ENCODE peak calls at places on chromosome X, in nine cellular contexts. One of them, this sample, is unnamed.

GRCh38 chrX:10242036-10242435 is 85.3 kb downstream of the CLCN4 start:
- DNase-seq in right lobe of liver: no peak
- DNase-seq in CD4-positive, alpha-beta T cell: no peak
- DNase-seq in choroid plexus epithelial cell: no peak
- DNase-seq in transverse colon: no peak
- DNase-seq in psoas muscle: no peak
- DNase-seq in dorsolateral prefrontal cortex: no peak
- DNase-seq in left lung: no peak
- DNase-seq in bronchial epithelial cell: no peak
- DNase-seq in this sample: no peak

GRCh38 chrX:119826399-119826959 is 26.3 kb downstream of the UPF3B start:
- DNase-seq in right lobe of liver: peak
- DNase-seq in CD4-positive, alpha-beta T cell: no peak
- DNase-seq in choroid plexus epithelial cell: peak
- DNase-seq in transverse colon: no peak
- DNase-seq in psoas muscle: no peak
- DNase-seq in dorsolateral prefrontal cortex: no peak
- DNase-seq in left lung: no peak
- DNase-seq in bronchial epithelial cell: peak
- DNase-seq in this sample: no peak

GRCh38 chrX:138034136-138034535 is 468.2 kb downstream of the ZIC3 start:
- DNase-seq in right lobe of liver: no peak
- DNase-seq in CD4-positive, alpha-beta T cell: no peak
- DNase-seq in choroid plexus epithelial cell: peak
- DNase-seq in transverse colon: no peak
- DNase-seq in psoas muscle: no peak
- DNase-seq in dorsolateral prefrontal cortex: no peak
- DNase-seq in left lung: no peak
- DNase-seq in bronchial epithelial cell: no peak
- DNase-seq in this sample: no peak

GRCh38 chrX:71941771-71942170 is 31.1 kb downstream of the NHSL2 start:
- DNase-seq in right lobe of liver: no peak
- DNase-seq in CD4-positive, alpha-beta T cell: no peak
- DNase-seq in choroid plexus epithelial cell: peak
- DNase-seq in transverse colon: peak
- DNase-seq in psoas muscle: peak
- DNase-seq in dorsolateral prefrontal cortex: no peak
- DNase-seq in left lung: no peak
- DNase-seq in bronchial epithelial cell: peak
- DNase-seq in this sample: no peak

GRCh38 chrX:7759832-7760231 is 83.1 kb upstream of the VCX start:
- DNase-seq in right lobe of liver: no peak
- DNase-seq in CD4-positive, alpha-beta T cell: no peak
- DNase-seq in choroid plexus epithelial cell: no peak
- DNase-seq in transverse colon: no peak
- DNase-seq in psoas muscle: no peak
- DNase-seq in dorsolateral prefrontal cortex: no peak
- DNase-seq in left lung: no peak
- DNase-seq in bronchial epithelial cell: no peak
- DNase-seq in this sample: no peak

GRCh38 chrX:31551913-31552312 is 480.1 kb upstream of the FTHL17 start:
- DNase-seq in right lobe of liver: no peak
- DNase-seq in CD4-positive, alpha-beta T cell: no peak
- DNase-seq in choroid plexus epithelial cell: peak
- DNase-seq in transverse colon: no peak
- DNase-seq in psoas muscle: no peak
- DNase-seq in dorsolateral prefrontal cortex: no peak
- DNase-seq in left lung: no peak
- DNase-seq in bronchial epithelial cell: no peak
- DNase-seq in this sample: no peak

GRCh38 chrX:9340619-9341304 is 124.1 kb upstream of the TBL1X start:
- DNase-seq in right lobe of liver: no peak
- DNase-seq in CD4-positive, alpha-beta T cell: peak
- DNase-seq in choroid plexus epithelial cell: peak
- DNase-seq in transverse colon: peak
- DNase-seq in psoas muscle: peak
- DNase-seq in dorsolateral prefrontal cortex: no peak
- DNase-seq in left lung: peak
- DNase-seq in bronchial epithelial cell: no peak
- DNase-seq in this sample: no peak

GRCh38 chrX:29071525-29071924 is 484.3 kb downstream of the IL1RAPL1 start:
- DNase-seq in right lobe of liver: no peak
- DNase-seq in CD4-positive, alpha-beta T cell: no peak
- DNase-seq in choroid plexus epithelial cell: peak
- DNase-seq in transverse colon: no peak
- DNase-seq in psoas muscle: no peak
- DNase-seq in dorsolateral prefrontal cortex: no peak
- DNase-seq in left lung: no peak
- DNase-seq in bronchial epithelial cell: no peak
- DNase-seq in this sample: no peak

GRCh38 chrX:133670394-133670793 is 255.1 kb upstream of the GPC4 start:
- DNase-seq in right lobe of liver: no peak
- DNase-seq in CD4-positive, alpha-beta T cell: no peak
- DNase-seq in choroid plexus epithelial cell: peak
- DNase-seq in transverse colon: no peak
- DNase-seq in psoas muscle: no peak
- DNase-seq in dorsolateral prefrontal cortex: no peak
- DNase-seq in left lung: no peak
- DNase-seq in bronchial epithelial cell: peak
- DNase-seq in this sample: no peak

GRCh38 chrX:44596277-44596676 is 53.6 kb upstream of the FUNDC1 start:
- DNase-seq in right lobe of liver: no peak
- DNase-seq in CD4-positive, alpha-beta T cell: no peak
- DNase-seq in choroid plexus epithelial cell: no peak
- DNase-seq in transverse colon: no peak
- DNase-seq in psoas muscle: no peak
- DNase-seq in dorsolateral prefrontal cortex: no peak
- DNase-seq in left lung: no peak
- DNase-seq in bronchial epithelial cell: no peak
- DNase-seq in this sample: no peak

GRCh38 chrX:154409222-154409871 is at the start of gene DNASE1L1:
- DNase-seq in right lobe of liver: peak
- DNase-seq in CD4-positive, alpha-beta T cell: no peak
- DNase-seq in choroid plexus epithelial cell: peak
- DNase-seq in transverse colon: peak
- DNase-seq in psoas muscle: peak
- DNase-seq in dorsolateral prefrontal cortex: no peak
- DNase-seq in left lung: peak
- DNase-seq in bronchial epithelial cell: peak
- DNase-seq in this sample: peak

GRCh38 chrX:23332888-23333821 is 1.5 kb upstream of the PTCHD1 start:
- DNase-seq in right lobe of liver: no peak
- DNase-seq in CD4-positive, alpha-beta T cell: no peak
- DNase-seq in choroid plexus epithelial cell: no peak
- DNase-seq in transverse colon: peak
- DNase-seq in psoas muscle: no peak
- DNase-seq in dorsolateral prefrontal cortex: no peak
- DNase-seq in left lung: no peak
- DNase-seq in bronchial epithelial cell: no peak
- DNase-seq in this sample: no peak

GRCh38 chrX:42290608-42291007 is 367.3 kb upstream of the CASK start:
- DNase-seq in right lobe of liver: no peak
- DNase-seq in CD4-positive, alpha-beta T cell: no peak
- DNase-seq in choroid plexus epithelial cell: peak
- DNase-seq in transverse colon: no peak
- DNase-seq in psoas muscle: no peak
- DNase-seq in dorsolateral prefrontal cortex: no peak
- DNase-seq in left lung: no peak
- DNase-seq in bronchial epithelial cell: peak
- DNase-seq in this sample: no peak

GRCh38 chrX:38871129-38872029 is 70.1 kb downstream of the MID1IP1 start:
- DNase-seq in right lobe of liver: no peak
- DNase-seq in CD4-positive, alpha-beta T cell: no peak
- DNase-seq in choroid plexus epithelial cell: no peak
- DNase-seq in transverse colon: no peak
- DNase-seq in psoas muscle: no peak
- DNase-seq in dorsolateral prefrontal cortex: no peak
- DNase-seq in left lung: no peak
- DNase-seq in bronchial epithelial cell: no peak
- DNase-seq in this sample: no peak

GRCh38 chrX:19392703-19393102 is 49.0 kb downstream of the PDHA1 start:
- DNase-seq in right lobe of liver: no peak
- DNase-seq in CD4-positive, alpha-beta T cell: no peak
- DNase-seq in choroid plexus epithelial cell: no peak
- DNase-seq in transverse colon: no peak
- DNase-seq in psoas muscle: no peak
- DNase-seq in dorsolateral prefrontal cortex: no peak
- DNase-seq in left lung: no peak
- DNase-seq in bronchial epithelial cell: no peak
- DNase-seq in this sample: no peak

GRCh38 chrX:23383411-23383810 is 48.8 kb downstream of the PTCHD1 start:
- DNase-seq in right lobe of liver: no peak
- DNase-seq in CD4-positive, alpha-beta T cell: no peak
- DNase-seq in choroid plexus epithelial cell: peak
- DNase-seq in transverse colon: no peak
- DNase-seq in psoas muscle: no peak
- DNase-seq in dorsolateral prefrontal cortex: no peak
- DNase-seq in left lung: no peak
- DNase-seq in bronchial epithelial cell: peak
- DNase-seq in this sample: no peak

GRCh38 chrX:56281789-56282188 is 49.6 kb downstream of the KLF8 start:
- DNase-seq in right lobe of liver: no peak
- DNase-seq in CD4-positive, alpha-beta T cell: no peak
- DNase-seq in choroid plexus epithelial cell: peak
- DNase-seq in transverse colon: no peak
- DNase-seq in psoas muscle: no peak
- DNase-seq in dorsolateral prefrontal cortex: no peak
- DNase-seq in left lung: no peak
- DNase-seq in bronchial epithelial cell: peak
- DNase-seq in this sample: no peak
- TF ChIP-seq CTCF in right lobe of liver: peak
- TF ChIP-seq CTCF in CD4-positive, alpha-beta T cell: peak
- TF ChIP-seq CTCF in choroid plexus epithelial cell: peak
- TF ChIP-seq CTCF in transverse colon: peak
- TF ChIP-seq CTCF in psoas muscle: peak
- TF ChIP-seq CTCF in dorsolateral prefrontal cortex: peak
- TF ChIP-seq CTCF in left lung: no peak
- TF ChIP-seq CTCF in bronchial epithelial cell: peak
- TF ChIP-seq CTCF in this sample: no peak

GRCh38 chrX:48800574-48801280 is 1.1 kb upstream of the HDAC6 start:
- DNase-seq in right lobe of liver: no peak
- DNase-seq in CD4-positive, alpha-beta T cell: no peak
- DNase-seq in choroid plexus epithelial cell: peak
- DNase-seq in transverse colon: no peak
- DNase-seq in psoas muscle: no peak
- DNase-seq in dorsolateral prefrontal cortex: no peak
- DNase-seq in left lung: no peak
- DNase-seq in bronchial epithelial cell: no peak
- DNase-seq in this sample: no peak

GRCh38 chrX:48802089-48802812 is 384 bp downstream of the HDAC6 start:
- DNase-seq in right lobe of liver: peak
- DNase-seq in CD4-positive, alpha-beta T cell: no peak
- DNase-seq in choroid plexus epithelial cell: peak
- DNase-seq in transverse colon: peak
- DNase-seq in psoas muscle: peak
- DNase-seq in dorsolateral prefrontal cortex: peak
- DNase-seq in left lung: peak
- DNase-seq in bronchial epithelial cell: peak
- DNase-seq in this sample: no peak

GRCh38 chrX:48802813-48803261 is 970 bp downstream of the HDAC6 start:
- DNase-seq in right lobe of liver: no peak
- DNase-seq in CD4-positive, alpha-beta T cell: no peak
- DNase-seq in choroid plexus epithelial cell: peak
- DNase-seq in transverse colon: no peak
- DNase-seq in psoas muscle: no peak
- DNase-seq in dorsolateral prefrontal cortex: no peak
- DNase-seq in left lung: no peak
- DNase-seq in bronchial epithelial cell: no peak
- DNase-seq in this sample: no peak

GRCh38 chrX:48801281-48802088 is at the start of gene HDAC6:
- DNase-seq in right lobe of liver: peak
- DNase-seq in CD4-positive, alpha-beta T cell: peak
- DNase-seq in choroid plexus epithelial cell: peak
- DNase-seq in transverse colon: peak
- DNase-seq in psoas muscle: peak
- DNase-seq in dorsolateral prefrontal cortex: peak
- DNase-seq in left lung: peak
- DNase-seq in bronchial epithelial cell: peak
- DNase-seq in this sample: peak

DNA sequence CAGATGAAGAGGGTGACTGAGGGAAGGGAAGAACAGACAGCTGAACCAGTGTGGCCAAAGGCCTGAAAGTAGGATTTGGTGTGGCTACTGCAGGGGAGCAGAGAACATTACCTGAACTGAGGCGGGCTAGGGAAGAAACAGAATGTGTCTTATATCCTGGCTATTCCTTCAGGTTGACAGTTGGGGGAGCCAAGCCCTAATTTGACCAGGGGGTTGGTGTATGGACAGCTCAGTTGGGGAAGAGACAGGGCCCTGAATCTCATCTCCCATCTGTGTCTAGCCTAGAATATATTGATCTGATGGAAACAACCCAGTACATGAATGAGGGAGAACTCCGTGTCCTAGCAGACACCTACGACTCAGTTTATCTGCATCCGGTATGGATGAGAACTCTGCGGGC is 4.2 kb downstream of the HDAC6 start:
- DNase-seq in right lobe of liver: no peak
- DNase-seq in CD4-positive, alpha-beta T cell: no peak
- DNase-seq in choroid plexus epithelial cell: peak
- DNase-seq in transverse colon: no peak
- DNase-seq in psoas muscle: no peak
- DNase-seq in dorsolateral prefrontal cortex: no peak
- DNase-seq in left lung: no peak
- DNase-seq in bronchial epithelial cell: no peak
- DNase-seq in this sample: no peak
- TF ChIP-seq CTCF in right lobe of liver: no peak
- TF ChIP-seq CTCF in CD4-positive, alpha-beta T cell: no peak
- TF ChIP-seq CTCF in choroid plexus epithelial cell: peak
- TF ChIP-seq CTCF in transverse colon: no peak
- TF ChIP-seq CTCF in psoas muscle: no peak
- TF ChIP-seq CTCF in dorsolateral prefrontal cortex: no peak
- TF ChIP-seq CTCF in left lung: no peak
- TF ChIP-seq CTCF in bronchial epithelial cell: no peak
- TF ChIP-seq CTCF in this sample: no peak

GRCh38 chrX:2468406-2469195 is 32.2 kb downstream of the DHRSX start:
- DNase-seq in right lobe of liver: no peak
- DNase-seq in CD4-positive, alpha-beta T cell: no peak
- DNase-seq in choroid plexus epithelial cell: no peak
- DNase-seq in transverse colon: no peak
- DNase-seq in psoas muscle: no peak
- DNase-seq in dorsolateral prefrontal cortex: no peak
- DNase-seq in left lung: no peak
- DNase-seq in bronchial epithelial cell: no peak
- DNase-seq in this sample: no peak
- TF ChIP-seq CTCF in right lobe of liver: no peak
- TF ChIP-seq CTCF in CD4-positive, alpha-beta T cell: no peak
- TF ChIP-seq CTCF in choroid plexus epithelial cell: no peak
- TF ChIP-seq CTCF in transverse colon: no peak
- TF ChIP-seq CTCF in psoas muscle: no peak
- TF ChIP-seq CTCF in dorsolateral prefrontal cortex: no peak
- TF ChIP-seq CTCF in left lung: no peak
- TF ChIP-seq CTCF in bronchial epithelial cell: no peak
- TF ChIP-seq CTCF in this sample: no peak

GRCh38 chrX:572490-573124 is 58.0 kb upstream of the SHOX start:
- DNase-seq in right lobe of liver: no peak
- DNase-seq in CD4-positive, alpha-beta T cell: no peak
- DNase-seq in choroid plexus epithelial cell: no peak
- DNase-seq in transverse colon: no peak
- DNase-seq in psoas muscle: no peak
- DNase-seq in dorsolateral prefrontal cortex: no peak
- DNase-seq in left lung: no peak
- DNase-seq in bronchial epithelial cell: no peak
- DNase-seq in this sample: no peak

GRCh38 chrX:567891-568290 is 62.7 kb upstream of the SHOX start:
- DNase-seq in right lobe of liver: no peak
- DNase-seq in CD4-positive, alpha-beta T cell: no peak
- DNase-seq in choroid plexus epithelial cell: no peak
- DNase-seq in transverse colon: no peak
- DNase-seq in psoas muscle: no peak
- DNase-seq in dorsolateral prefrontal cortex: no peak
- DNase-seq in left lung: no peak
- DNase-seq in bronchial epithelial cell: no peak
- DNase-seq in this sample: no peak

GRCh38 chrX:568341-568740 is 62.2 kb upstream of the SHOX start:
- DNase-seq in right lobe of liver: no peak
- DNase-seq in CD4-positive, alpha-beta T cell: no peak
- DNase-seq in choroid plexus epithelial cell: no peak
- DNase-seq in transverse colon: no peak
- DNase-seq in psoas muscle: no peak
- DNase-seq in dorsolateral prefrontal cortex: no peak
- DNase-seq in left lung: no peak
- DNase-seq in bronchial epithelial cell: no peak
- DNase-seq in this sample: no peak
- TF ChIP-seq CTCF in right lobe of liver: no peak
- TF ChIP-seq CTCF in CD4-positive, alpha-beta T cell: no peak
- TF ChIP-seq CTCF in choroid plexus epithelial cell: no peak
- TF ChIP-seq CTCF in transverse colon: no peak
- TF ChIP-seq CTCF in psoas muscle: no peak
- TF ChIP-seq CTCF in dorsolateral prefrontal cortex: no peak
- TF ChIP-seq CTCF in left lung: no peak
- TF ChIP-seq CTCF in bronchial epithelial cell: no peak
- TF ChIP-seq CTCF in this sample: no peak